ENCODE peak calls at places on chromosomes 7 and 10, in six cellular contexts. C is GM12891, G is HepG2, K is GM12878, N is K562, Y is H1. M is an unnamed sample.

GRCh38 chr10:33123680-33124079 is 165.7 kb upstream of the ITGB1 start:
- DNase-seq in K (no peak), C (no peak), G (no peak), N (no peak), Y (no peak), M (no peak)

GRCh38 chr7:43639858-43640491 is 57.1 kb downstream of the STK17A start:
- DNase-seq in N (no peak), C (no peak), K (no peak), G (peak), Y (no peak), M (no peak)

GRCh38 chr10:6035101-6035834 is 26.9 kb downstream of the IL2RA start:
- DNase-seq in G (no peak), N (no peak), C (no peak), Y (no peak), K (no peak), M (no peak)

GRCh38 chr10:50347394-50347802 is 96.1 kb upstream of the ASAH2 start:
- DNase-seq in Y (no peak), G (no peak), N (no peak), C (peak), K (peak), M (peak)

GRCh38 chr7:2663960-2664359 is 24.0 kb upstream of the AMZ1 start:
- DNase-seq in Y (no peak), K (no peak), G (no peak), C (no peak), N (no peak), M (no peak)

GRCh38 chr10:31484407-31485135 is 165.6 kb downstream of the ZEB1 start:
- DNase-seq in K (no peak), G (no peak), C (no peak), Y (no peak), N (no peak), M (no peak)

GRCh38 chr7:76037310-76037709 is 10.5 kb downstream of the STYXL1 start:
- DNase-seq in G (no peak), K (no peak), N (no peak), C (no peak), Y (no peak), M (no peak)

GRCh38 chr10:86269332-86269731 is 97.3 kb downstream of the GRID1 start:
- DNase-seq in N (no peak), G (no peak), Y (no peak), K (no peak), C (no peak), M (no peak)

GRCh38 chr7:53531-53930 is 138.8 kb upstream of the FAM20C start:
- DNase-seq in N (no peak), Y (no peak), G (no peak), K (no peak), C (no peak), M (no peak)

GRCh38 chr7:30918676-30919075 is 7.0 kb downstream of the AQP1 start:
- DNase-seq in Y (no peak), K (no peak), G (no peak), C (no peak), N (no peak), M (no peak)

GRCh38 chr7:124765401-124766352 is at the start of gene GPR37:
- DNase-seq in K (no peak), Y (peak), N (peak), G (no peak), C (peak), M (peak)

GRCh38 chr7:104548861-104549260 is 220.5 kb downstream of the LHFPL3 start:
- DNase-seq in K (no peak), C (no peak), G (no peak), Y (no peak), N (peak), M (no peak)

GRCh38 chr7:24965831-24966708 is 13.9 kb downstream of the OSBPL3 start:
- DNase-seq in C (no peak), K (peak), N (peak), Y (no peak), G (no peak), M (peak)

GRCh38 chr7:155414508-155414907 is 43.4 kb upstream of the EN2 start:
- DNase-seq in C (no peak), K (no peak), Y (no peak), G (no peak), N (no peak), M (no peak)

GRCh38 chr10:48390933-48391845 is 84.7 kb downstream of the MAPK8 start:
- DNase-seq in C (no peak), Y (no peak), N (no peak), K (peak), G (no peak), M (no peak)

GRCh38 chr10:100996678-100997363 is 2.8 kb upstream of the LZTS2 start:
- DNase-seq in K (no peak), Y (no peak), G (no peak), N (peak), C (no peak), M (peak)

GRCh38 chr7:89514970-89515369 is 639.3 kb upstream of the STEAP1 start:
- DNase-seq in C (no peak), G (no peak), Y (no peak), N (no peak), K (no peak), M (no peak)

GRCh38 chr10:30111340-30111980 is 52.1 kb upstream of the JCAD start:
- DNase-seq in C (no peak), K (no peak), N (no peak), G (no peak), Y (no peak), M (no peak)

DNA sequence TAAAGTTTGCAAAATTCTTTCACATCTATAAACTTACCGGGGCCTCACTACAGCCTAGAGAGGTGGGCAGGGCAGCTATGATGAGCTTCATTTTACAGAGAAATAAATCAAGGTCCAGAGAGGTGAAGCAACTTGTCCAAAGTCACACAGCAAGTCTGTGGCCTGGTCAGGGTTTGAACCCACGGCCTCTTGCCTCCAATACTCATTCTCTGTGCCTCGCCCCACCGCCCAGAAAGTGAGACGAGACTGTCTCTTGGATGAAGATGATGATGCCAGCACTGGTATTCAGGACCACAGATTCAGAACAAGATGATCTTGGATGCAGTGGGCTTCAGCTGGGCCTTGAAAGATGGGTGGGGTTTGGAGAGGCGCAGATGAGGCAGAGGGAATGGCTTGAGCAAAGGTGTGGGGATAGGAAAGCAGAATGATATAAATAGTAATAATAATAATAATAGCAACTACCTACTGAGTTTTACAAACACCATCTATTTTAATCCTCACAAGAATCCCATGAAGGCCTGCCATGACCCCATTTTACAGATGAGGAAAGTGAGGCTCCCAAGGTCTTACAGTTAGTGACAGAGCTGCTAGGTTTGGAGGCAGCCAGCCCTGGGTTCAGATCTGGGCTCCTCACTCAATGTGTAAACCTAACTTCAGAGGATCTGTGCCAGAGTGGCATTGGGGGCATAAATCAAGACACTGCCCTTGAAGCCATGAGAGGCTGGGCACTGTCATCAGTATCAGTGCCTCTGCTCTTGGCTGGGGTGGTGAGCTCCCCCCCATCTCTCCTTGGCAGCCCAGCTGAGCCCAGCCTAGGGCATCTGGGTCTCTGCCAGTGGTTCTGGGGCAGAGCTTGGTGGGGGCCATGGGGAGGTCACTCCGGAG is 70.0 kb downstream of the NEURL1 start:
- DNase-seq in Y (no peak), G (no peak), N (no peak), C (no peak), K (no peak), M (no peak)
- TF ChIP-seq POLR2AphosphoS5 in Y (no peak), G (no peak), N (no peak), C (no peak), K (no peak), M (no peak)

GRCh38 chr7:128344431-128344774 is 695 bp upstream of the RBM28 start:
- DNase-seq in G (no peak), K (no peak), N (no peak), C (no peak), Y (no peak), M (no peak)

GRCh38 chr7:128347573-128348147 is 4.0 kb upstream of the RBM28 start:
- DNase-seq in Y (no peak), K (no peak), N (peak), C (no peak), G (peak), M (no peak)

GRCh38 chr7:128341733-128342132 is 2.0 kb downstream of the RBM28 start:
- DNase-seq in G (no peak), C (no peak), Y (no peak), N (no peak), K (no peak), M (no peak)

GRCh38 chr7:128349121-128349825 is 5.6 kb upstream of the RBM28 start:
- DNase-seq in N (no peak), G (no peak), C (no peak), K (no peak), Y (no peak), M (no peak)

DNA sequence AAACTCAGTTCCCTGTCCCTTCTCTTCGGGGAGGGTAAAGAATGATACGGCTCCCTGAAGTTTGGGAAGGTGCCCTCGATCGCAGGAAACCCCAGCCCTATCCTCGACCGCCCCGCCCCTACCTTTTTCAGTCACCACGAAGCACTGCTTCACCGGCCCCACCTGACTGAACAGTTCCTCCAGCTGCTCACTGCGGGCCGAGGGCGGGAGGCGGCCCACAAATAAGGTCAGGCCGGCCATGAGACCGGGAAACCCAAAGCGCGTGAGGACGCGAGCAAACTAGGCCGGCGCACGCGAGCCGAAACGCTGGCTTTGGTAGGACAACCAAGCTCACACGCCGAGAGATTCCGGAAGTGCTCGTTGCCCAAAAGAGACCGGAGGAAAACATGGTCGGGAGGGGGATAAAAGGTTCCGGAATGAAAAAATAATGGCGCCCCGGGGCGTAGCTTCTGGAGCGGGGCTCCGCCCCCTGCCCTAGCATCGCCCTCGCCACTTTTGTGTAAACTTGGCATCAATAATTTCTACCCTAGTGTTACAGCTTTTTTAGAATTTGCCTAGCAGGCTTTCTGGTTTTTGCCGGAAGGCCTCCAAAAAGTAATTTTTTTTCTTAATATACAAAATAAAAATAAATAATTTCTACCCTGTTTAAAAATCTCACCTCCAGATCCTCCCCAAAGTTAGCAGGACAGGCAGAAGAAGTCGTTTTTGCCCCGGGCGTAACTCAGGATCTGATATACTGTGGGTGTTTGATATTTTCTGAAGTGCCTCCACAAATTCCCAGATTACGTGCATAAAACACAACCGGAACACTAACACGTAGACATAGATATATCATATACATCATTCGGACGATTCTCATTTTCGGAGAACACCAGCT is at the start of gene RBM28:
- DNase-seq in G (peak), K (peak), Y (peak), C (peak), N (peak), M (peak)
- TF ChIP-seq POLR2A in G (peak), K (peak), Y (peak), C (peak), N (peak), M (peak)

DNA sequence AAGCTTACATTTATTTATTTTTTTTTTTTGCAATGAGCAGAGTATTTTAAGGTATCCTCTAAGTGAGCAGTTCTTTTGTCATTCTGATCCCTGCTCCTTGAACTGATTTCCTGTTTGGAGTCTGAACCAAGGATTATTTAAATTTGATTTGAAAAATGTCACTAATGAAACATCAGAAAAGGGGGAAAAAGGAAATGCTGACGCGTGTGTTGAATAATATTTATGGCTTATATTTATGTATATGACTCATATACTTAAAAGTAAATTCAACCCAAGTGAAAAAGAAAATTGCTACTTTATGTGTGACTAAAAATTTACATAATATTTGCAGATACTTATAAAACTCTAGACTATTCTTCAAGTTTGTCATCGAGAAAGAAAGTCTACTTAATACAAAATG is 650.0 kb downstream of the MAGI2 start:
- DNase-seq in C (no peak), N (no peak), K (no peak), Y (no peak), G (no peak), M (no peak)
- TF ChIP-seq TAF1 in C (no peak), N (no peak), K (no peak), Y (no peak), G (no peak), M (no peak)

GRCh38 chr10:11299125-11299524 is 281.5 kb downstream of the CELF2 start:
- DNase-seq in G (no peak), C (no peak), K (no peak), Y (no peak), N (no peak), M (no peak)
- TF ChIP-seq POLR2AphosphoS5 in G (no peak), C (no peak), K (no peak), Y (no peak), N (no peak), M (no peak)

GRCh38 chr7:69603351-69603750 is 5.1 kb downstream of the AUTS2 start:
- DNase-seq in N (no peak), G (no peak), C (no peak), K (no peak), Y (no peak), M (no peak)

GRCh38 chr7:69603937-69604494 is 5.7 kb downstream of the AUTS2 start:
- DNase-seq in Y (no peak), G (no peak), N (no peak), K (peak), C (no peak), M (no peak)

GRCh38 chr7:69605070-69605469 is 6.8 kb downstream of the AUTS2 start:
- DNase-seq in Y (no peak), N (no peak), K (no peak), G (no peak), C (no peak), M (no peak)

GRCh38 chr7:69599879-69600764 is 1.8 kb downstream of the AUTS2 start:
- DNase-seq in C (no peak), Y (no peak), K (no peak), G (no peak), N (no peak), M (no peak)

GRCh38 chr7:69602522-69602921 is 4.2 kb downstream of the AUTS2 start:
- DNase-seq in Y (no peak), G (no peak), C (no peak), N (no peak), K (no peak), M (no peak)
- TF ChIP-seq POLR2A in Y (no peak), G (no peak), C (no peak), N (no peak), K (no peak), M (no peak)